ENCODE peak calls at places on chromosomes 12 and 14, in seven cellular contexts. X, S, L, N, O, E and B are unnamed samples.
A peak's percentile ranks its signal among the peaks of the same experiment; 100 is the strongest.

GRCh38 chr14:76490735-76491134 is 114.8 kb downstream of the ESRRB start:
- DNase-seq in S (no peak), X (no peak), L (no peak), E (no peak), O (no peak), N (no peak), B (no peak)

GRCh38 chr12:47858511-47859266 is 39.0 kb upstream of the HDAC7 start:
- DNase-seq in S (no peak), X (peak; percentile 86), N (no peak), O (no peak), L (no peak), E (no peak), B (no peak)

GRCh38 chr12:109267361-109267760 is 41.7 kb downstream of the FOXN4 start:
- DNase-seq in E (no peak), N (no peak), L (no peak), X (no peak), S (no peak), O (no peak), B (no peak)

GRCh38 chr14:86935241-86935640 is 1057.7 kb downstream of the GALC start:
- DNase-seq in L (no peak), S (no peak), X (no peak), N (no peak), E (no peak), O (no peak), B (no peak)

GRCh38 chr12:130026608-130027176 is 122.9 kb upstream of the TMEM132D start:
- DNase-seq in S (no peak), X (peak; percentile 50), O (peak; percentile 40), L (no peak), N (no peak), E (no peak), B (peak; percentile 46)

GRCh38 chr14:68651652-68652432 is 141.0 kb downstream of the ZFP36L1 start:
- DNase-seq in L (peak; percentile 71), E (peak; percentile 54), S (peak; percentile 57), X (no peak), O (no peak), N (no peak), B (no peak)

GRCh38 chr12:108237272-108237671 is 101.8 kb downstream of the CMKLR1 start:
- DNase-seq in L (no peak), S (no peak), N (no peak), O (no peak), E (no peak), X (no peak), B (no peak)

GRCh38 chr14:76829650-76830421 is 3.6 kb downstream of the LRRC74A start:
- DNase-seq in L (no peak), X (no peak), O (no peak), N (peak; percentile 80), S (peak; percentile 79), E (no peak), B (peak; percentile 50)

GRCh38 chr14:50082308-50082742 is 34.0 kb downstream of the VCPKMT start:
- DNase-seq in N (no peak), E (no peak), S (no peak), L (no peak), X (no peak), O (no peak), B (no peak)

GRCh38 chr12:106358410-106359241 is 1.1 kb downstream of the POLR3B start:
- DNase-seq in S (peak; percentile 21), L (no peak), X (peak; percentile 44), N (no peak), E (no peak), O (peak; percentile 63), B (peak; percentile 16)

GRCh38 chr12:127144770-127145169 is 1122.2 kb upstream of the TMEM132C start:
- DNase-seq in X (no peak), L (no peak), N (no peak), S (no peak), E (no peak), O (no peak), B (no peak)

GRCh38 chr12:124551268-124552144 is 15.9 kb downstream of the NCOR2 start:
- DNase-seq in S (peak; percentile 77), X (peak; percentile 60), L (peak; percentile 47), O (no peak), E (peak; percentile 92), N (no peak), B (peak; percentile 81)

GRCh38 chr12:1130164-1130563 is 139.1 kb downstream of the ERC1 start:
- DNase-seq in E (no peak), X (peak; percentile 29), S (no peak), L (no peak), O (no peak), N (no peak), B (no peak)

GRCh38 chr12:70449074-70449757 is 83.1 kb downstream of the KCNMB4 start:
- DNase-seq in L (no peak), N (no peak), S (no peak), E (no peak), O (peak; percentile 15), X (no peak), B (no peak)

GRCh38 chr14:62126885-62127478 is 364.8 kb downstream of the SNAPC1 start:
- DNase-seq in X (no peak), L (no peak), N (no peak), O (peak; percentile 31), S (no peak), E (no peak), B (no peak)

GRCh38 chr12:126708492-126708896 is 1558.5 kb upstream of the TMEM132C start:
- DNase-seq in X (no peak), S (no peak), O (no peak), N (no peak), E (no peak), L (no peak), B (no peak)

GRCh38 chr12:121925361-121925725 is 7.0 kb downstream of the CFAP251 start:
- DNase-seq in L (no peak), X (no peak), O (no peak), N (no peak), S (no peak), E (no peak), B (no peak)

GRCh38 chr12:47767197-47767724 is 5.8 kb upstream of the SLC48A1 start:
- DNase-seq in X (no peak), O (peak; percentile 48), L (no peak), N (no peak), S (no peak), E (peak; percentile 83), B (peak; percentile 52)

GRCh38 chr14:52179151-52179790 is 88.2 kb upstream of the PTGDR start:
- DNase-seq in X (no peak), N (no peak), O (no peak), S (no peak), L (no peak), E (no peak), B (no peak)

GRCh38 chr14:52188381-52188780 is 79.1 kb upstream of the PTGDR start:
- DNase-seq in X (no peak), N (no peak), O (no peak), L (no peak), E (no peak), S (no peak), B (no peak)

GRCh38 chr14:52185178-52185577 is 82.3 kb upstream of the PTGDR start:
- DNase-seq in O (no peak), L (no peak), X (no peak), S (no peak), E (no peak), N (no peak), B (no peak)

DNA sequence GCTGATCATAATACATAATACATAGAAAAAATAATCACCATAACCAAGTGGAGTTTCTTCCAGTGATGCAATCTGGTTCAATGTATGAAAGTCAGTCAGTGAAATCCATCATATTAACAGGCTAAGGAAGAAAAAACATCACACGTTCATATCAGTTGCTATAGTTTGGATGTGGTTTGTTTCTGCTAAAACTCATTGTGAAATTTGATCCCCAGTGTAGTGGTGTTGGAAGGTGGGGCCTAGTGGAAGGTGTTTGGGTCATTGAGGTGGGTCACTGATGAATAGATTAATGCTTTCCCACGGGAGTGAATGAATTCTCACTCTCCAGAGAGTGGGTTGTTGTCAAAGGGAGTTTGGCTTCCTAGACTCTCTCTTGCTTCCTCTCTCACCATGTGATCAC is 84.6 kb upstream of the PTGDR start:
- DNase-seq in X (no peak), N (no peak), E (no peak), S (no peak), L (no peak), O (no peak), B (no peak)
- TF ChIP-seq POLR2A in X (no peak), N (no peak), E (no peak), S (no peak), L (no peak), O (no peak), B (no peak)

DNA sequence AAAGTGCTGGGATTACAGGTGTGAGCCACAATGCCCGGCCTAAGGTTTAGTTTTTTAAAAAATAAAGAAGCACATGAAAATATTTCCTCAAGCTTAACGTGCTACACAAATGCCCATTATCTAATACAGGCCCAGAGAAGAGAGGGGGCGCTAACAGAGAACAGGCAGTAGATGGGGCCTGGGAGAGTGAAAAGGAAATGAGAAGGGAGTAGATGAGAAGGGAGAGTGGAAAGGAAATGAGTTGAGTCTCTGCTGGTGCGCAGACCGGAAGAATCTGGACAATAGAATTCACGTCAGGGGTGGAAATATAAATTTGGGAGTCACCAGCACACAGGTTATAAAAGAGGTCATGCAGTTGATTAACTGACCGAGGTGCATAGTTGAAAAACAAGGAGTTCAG is 10.7 kb downstream of the PXN start:
- DNase-seq in X (no peak), S (no peak), N (no peak), O (no peak), L (no peak), E (no peak), B (no peak)
- H3K27ac ChIP-seq in X (peak overlapping the region; percentile 18), S (peak overlapping the region; percentile 93), N (peak overlapping the region; percentile 78), O (no peak overlapping the region), L (no peak overlapping the region), E (peak overlapping the region; percentile 86), B (peak overlapping the region; percentile 39)

DNA sequence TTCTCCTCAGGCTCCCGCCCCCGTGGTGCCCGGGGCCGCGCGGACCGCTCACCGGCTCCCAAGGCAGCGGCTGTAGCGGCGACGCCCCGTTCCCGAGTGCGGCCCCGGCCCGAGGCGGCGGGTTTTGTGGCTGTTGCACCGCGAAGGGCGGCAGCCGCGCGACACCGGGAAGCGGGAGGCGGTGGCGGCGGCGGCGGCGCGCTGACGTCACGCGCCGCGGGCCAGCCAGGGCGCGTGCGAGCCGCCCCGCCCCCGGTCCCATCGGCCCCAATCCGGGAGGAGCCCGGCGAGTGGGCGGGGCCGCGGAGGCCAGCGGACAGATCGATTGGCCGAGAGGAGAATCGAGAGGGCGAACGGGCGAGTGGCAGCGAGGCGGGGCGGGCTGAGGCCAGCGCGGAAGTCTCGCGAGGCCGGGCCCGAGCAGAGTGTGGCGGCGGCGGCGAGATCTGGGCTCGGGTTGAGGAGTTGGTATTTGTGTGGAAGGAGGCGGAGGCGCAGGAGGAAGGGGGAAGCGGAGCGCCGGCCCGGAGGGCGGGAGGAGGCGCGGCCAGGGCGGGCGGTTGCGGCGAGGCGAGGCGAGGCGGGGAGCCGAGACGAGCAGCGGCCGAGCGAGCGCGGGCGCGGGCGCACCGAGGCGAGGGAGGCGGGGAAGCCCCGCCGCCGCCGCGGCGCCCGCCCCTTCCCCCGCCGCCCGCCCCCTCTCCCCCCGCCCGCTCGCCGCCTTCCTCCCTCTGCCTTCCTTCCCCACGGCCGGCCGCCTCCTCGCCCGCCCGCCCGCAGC is at the start of gene YY1:
- DNase-seq in S (peak; percentile 100), O (peak; percentile 86), N (peak; percentile 99), L (peak; percentile 100), E (peak; percentile 100), X (peak; percentile 100), B (peak; percentile 98)
- TF ChIP-seq POLR2A in S (no peak), O (peak; percentile 52), N (peak; percentile 70), L (peak; percentile 86), E (peak; percentile 72), X (peak; percentile 88), B (peak; percentile 82)

DNA sequence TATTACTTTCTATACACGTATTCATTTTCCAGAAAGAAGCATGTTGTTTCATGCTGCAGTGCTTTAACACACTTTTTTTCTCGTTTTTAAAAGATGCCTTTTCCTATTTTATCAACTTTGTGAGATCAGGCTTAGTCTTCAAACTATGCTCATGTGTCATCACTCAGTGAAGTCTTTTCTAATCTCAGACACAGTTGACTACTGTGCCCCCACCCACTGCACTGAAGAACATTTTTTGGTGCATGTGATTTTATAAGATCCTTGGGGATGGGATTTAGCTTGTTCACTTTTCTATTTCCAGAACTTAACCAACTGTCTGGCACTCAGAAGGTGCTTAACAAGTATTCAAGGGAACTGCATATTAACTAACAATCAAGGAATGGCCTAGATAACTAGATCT is 85.5 kb downstream of the CDK17 start:
- DNase-seq in E (no peak), S (no peak), X (no peak), O (no peak), N (no peak), L (no peak), B (no peak)
- H3K27ac ChIP-seq in E (no peak overlapping the region), S (no peak overlapping the region), X (no peak overlapping the region), O (no peak overlapping the region), N (no peak overlapping the region), L (no peak overlapping the region), B (no peak overlapping the region)